ENCODE peak calls at places on chromosomes 16 and 17, in five cellular contexts. One of them, this sample, is unnamed.

GRCh38 chr17:29962656-29963055 is 21.2 kb downstream of the EFCAB5 start:
- DNase-seq in stimulated activated CD8-positive, alpha-beta memory T cell treated with anti-CD3 and anti-CD28 coated beads, Interleukin-15, amount 100 ng/mL, for 24 hours: no peak
- DNase-seq in effector memory CD8-positive, alpha-beta T cell: no peak
- DNase-seq in NCI-H1092: no peak
- DNase-seq in GM23248: peak
- DNase-seq in this sample: no peak

GRCh38 chr16:11514283-11514682 is 72.4 kb downstream of the LITAF start:
- DNase-seq in stimulated activated CD8-positive, alpha-beta memory T cell treated with anti-CD3 and anti-CD28 coated beads, Interleukin-15, amount 100 ng/mL, for 24 hours: no peak
- DNase-seq in effector memory CD8-positive, alpha-beta T cell: no peak
- DNase-seq in NCI-H1092: no peak
- DNase-seq in GM23248: no peak
- DNase-seq in this sample: no peak

GRCh38 chr17:21374455-21375161 is 1.5 kb upstream of the KCNJ12 start:
- DNase-seq in stimulated activated CD8-positive, alpha-beta memory T cell treated with anti-CD3 and anti-CD28 coated beads, Interleukin-15, amount 100 ng/mL, for 24 hours: no peak
- DNase-seq in effector memory CD8-positive, alpha-beta T cell: no peak
- DNase-seq in NCI-H1092: no peak
- DNase-seq in GM23248: no peak
- DNase-seq in this sample: no peak

GRCh38 chr17:2981325-2981724 is 82.1 kb downstream of the OR1D5 start:
- DNase-seq in stimulated activated CD8-positive, alpha-beta memory T cell treated with anti-CD3 and anti-CD28 coated beads, Interleukin-15, amount 100 ng/mL, for 24 hours: no peak
- DNase-seq in effector memory CD8-positive, alpha-beta T cell: no peak
- DNase-seq in NCI-H1092: no peak
- DNase-seq in GM23248: no peak
- DNase-seq in this sample: no peak

GRCh38 chr16:86033971-86034370 is 135.0 kb downstream of the IRF8 start:
- DNase-seq in stimulated activated CD8-positive, alpha-beta memory T cell treated with anti-CD3 and anti-CD28 coated beads, Interleukin-15, amount 100 ng/mL, for 24 hours: no peak
- DNase-seq in effector memory CD8-positive, alpha-beta T cell: no peak
- DNase-seq in NCI-H1092: no peak
- DNase-seq in GM23248: no peak
- DNase-seq in this sample: no peak

GRCh38 chr16:85940214-85940613 is 41.3 kb downstream of the IRF8 start:
- DNase-seq in stimulated activated CD8-positive, alpha-beta memory T cell treated with anti-CD3 and anti-CD28 coated beads, Interleukin-15, amount 100 ng/mL, for 24 hours: no peak
- DNase-seq in effector memory CD8-positive, alpha-beta T cell: no peak
- DNase-seq in NCI-H1092: no peak
- DNase-seq in GM23248: no peak
- DNase-seq in this sample: no peak

GRCh38 chr17:11404431-11404830 is 163.4 kb downstream of the SHISA6 start:
- DNase-seq in stimulated activated CD8-positive, alpha-beta memory T cell treated with anti-CD3 and anti-CD28 coated beads, Interleukin-15, amount 100 ng/mL, for 24 hours: no peak
- DNase-seq in effector memory CD8-positive, alpha-beta T cell: no peak
- DNase-seq in NCI-H1092: no peak
- DNase-seq in GM23248: no peak
- DNase-seq in this sample: peak

GRCh38 chr17:10059684-10060211 is 138.7 kb downstream of the GAS7 start:
- DNase-seq in stimulated activated CD8-positive, alpha-beta memory T cell treated with anti-CD3 and anti-CD28 coated beads, Interleukin-15, amount 100 ng/mL, for 24 hours: no peak
- DNase-seq in effector memory CD8-positive, alpha-beta T cell: peak
- DNase-seq in NCI-H1092: no peak
- DNase-seq in GM23248: peak
- DNase-seq in this sample: no peak

GRCh38 chr16:82653550-82654511 is 27.1 kb downstream of the CDH13 start:
- DNase-seq in stimulated activated CD8-positive, alpha-beta memory T cell treated with anti-CD3 and anti-CD28 coated beads, Interleukin-15, amount 100 ng/mL, for 24 hours: no peak
- DNase-seq in effector memory CD8-positive, alpha-beta T cell: peak
- DNase-seq in NCI-H1092: no peak
- DNase-seq in GM23248: peak
- DNase-seq in this sample: no peak

GRCh38 chr17:34788696-34789095 is 172.6 kb downstream of the CCT6B start:
- DNase-seq in stimulated activated CD8-positive, alpha-beta memory T cell treated with anti-CD3 and anti-CD28 coated beads, Interleukin-15, amount 100 ng/mL, for 24 hours: no peak
- DNase-seq in effector memory CD8-positive, alpha-beta T cell: no peak
- DNase-seq in NCI-H1092: no peak
- DNase-seq in GM23248: no peak
- DNase-seq in this sample: no peak

GRCh38 chr17:606501-607243 is 108.0 kb downstream of the VPS53 start:
- DNase-seq in stimulated activated CD8-positive, alpha-beta memory T cell treated with anti-CD3 and anti-CD28 coated beads, Interleukin-15, amount 100 ng/mL, for 24 hours: no peak
- DNase-seq in effector memory CD8-positive, alpha-beta T cell: no peak
- DNase-seq in NCI-H1092: no peak
- DNase-seq in GM23248: peak
- DNase-seq in this sample: no peak

GRCh38 chr17:63751806-63752205 is 10.2 kb upstream of the STRADA start:
- DNase-seq in stimulated activated CD8-positive, alpha-beta memory T cell treated with anti-CD3 and anti-CD28 coated beads, Interleukin-15, amount 100 ng/mL, for 24 hours: no peak
- DNase-seq in effector memory CD8-positive, alpha-beta T cell: no peak
- DNase-seq in NCI-H1092: no peak
- DNase-seq in GM23248: no peak
- DNase-seq in this sample: no peak

GRCh38 chr17:29215717-29216116 is 30.9 kb upstream of the CRYBA1 start:
- DNase-seq in stimulated activated CD8-positive, alpha-beta memory T cell treated with anti-CD3 and anti-CD28 coated beads, Interleukin-15, amount 100 ng/mL, for 24 hours: no peak
- DNase-seq in effector memory CD8-positive, alpha-beta T cell: no peak
- DNase-seq in NCI-H1092: no peak
- DNase-seq in GM23248: peak
- DNase-seq in this sample: no peak

GRCh38 chr17:66952031-66952524 is 12.4 kb upstream of the CACNG4 start:
- DNase-seq in stimulated activated CD8-positive, alpha-beta memory T cell treated with anti-CD3 and anti-CD28 coated beads, Interleukin-15, amount 100 ng/mL, for 24 hours: no peak
- DNase-seq in effector memory CD8-positive, alpha-beta T cell: no peak
- DNase-seq in NCI-H1092: no peak
- DNase-seq in GM23248: peak
- DNase-seq in this sample: no peak

GRCh38 chr16:85716680-85717038 is 27.9 kb upstream of the GINS2 start:
- DNase-seq in stimulated activated CD8-positive, alpha-beta memory T cell treated with anti-CD3 and anti-CD28 coated beads, Interleukin-15, amount 100 ng/mL, for 24 hours: no peak
- DNase-seq in effector memory CD8-positive, alpha-beta T cell: no peak
- DNase-seq in NCI-H1092: peak
- DNase-seq in GM23248: no peak
- DNase-seq in this sample: no peak

GRCh38 chr16:56869513-56870270 is 4.7 kb downstream of the SLC12A3 start:
- DNase-seq in stimulated activated CD8-positive, alpha-beta memory T cell treated with anti-CD3 and anti-CD28 coated beads, Interleukin-15, amount 100 ng/mL, for 24 hours: no peak
- DNase-seq in effector memory CD8-positive, alpha-beta T cell: no peak
- DNase-seq in NCI-H1092: no peak
- DNase-seq in GM23248: peak
- DNase-seq in this sample: no peak

This sample was measured in DMS 273 treated with DMSO at 0.1 percent for 48 hours.